ENCODE peak calls at places on chromosomes 12 and 14, in five cellular contexts. X is cardiac fibroblast; C is right atrium auricular region; S is CD8-positive, alpha-beta T cell; N is mucosa of descending colon. D is an unnamed sample.

GRCh38 chr12:45130881-45131281 is 80.0 kb upstream of the DBX2 start:
- DNase-seq in X (peak), C (peak), S (peak), N (peak), D (peak)

GRCh38 chr12:2845280-2845679 is 10.4 kb upstream of the NRIP2 start:
- DNase-seq in N (no peak), X (peak), S (no peak), C (no peak), D (no peak)

GRCh38 chr12:57089259-57090245 is 638 bp downstream of the NAB2 start:
- DNase-seq in N (peak), C (peak), X (peak), S (peak), D (no peak)

GRCh38 chr12:12723147-12723680 is 6.0 kb downstream of the CDKN1B start:
- DNase-seq in X (no peak), C (no peak), S (no peak), N (no peak), D (no peak)

GRCh38 chr14:74858022-74858421 is 17.9 kb downstream of the PROX2 start:
- DNase-seq in N (no peak), S (no peak), X (no peak), C (no peak), D (no peak)

GRCh38 chr12:25384038-25384953 is 133.6 kb upstream of the KRAS start:
- DNase-seq in S (no peak), N (peak), X (no peak), C (no peak), D (no peak)

GRCh38 chr12:129394416-129394815 is 509.4 kb downstream of the TMEM132D start:
- DNase-seq in N (no peak), S (no peak), X (no peak), C (no peak), D (no peak)

GRCh38 chr12:75945581-75945980 is 86.0 kb downstream of the PHLDA1 start:
- DNase-seq in C (no peak), N (no peak), X (no peak), S (no peak), D (no peak)

GRCh38 chr12:10716704-10717315 is 6.3 kb downstream of the YBX3 start:
- DNase-seq in X (peak), N (peak), S (no peak), C (peak), D (no peak)

GRCh38 chr14:39218171-39218769 is 15.4 kb upstream of the MIA2 start:
- DNase-seq in X (peak), N (no peak), C (no peak), S (no peak), D (no peak)

GRCh38 chr12:57240069-57240921 is 10.7 kb downstream of the STAC3 start:
- DNase-seq in N (peak), S (peak), C (no peak), X (peak), D (no peak)

GRCh38 chr12:81354327-81354932 is 276.6 kb downstream of the ACSS3 start:
- DNase-seq in C (no peak), N (no peak), S (no peak), X (no peak), D (no peak)

GRCh38 chr12:110750784-110751461 is 8.2 kb upstream of the PPP1CC start:
- DNase-seq in C (no peak), X (no peak), S (no peak), N (no peak), D (no peak)

GRCh38 chr12:92146865-92147264 is 1.2 kb upstream of the BTG1 start:
- DNase-seq in C (no peak), S (no peak), X (no peak), N (no peak), D (no peak)

GRCh38 chr12:122062832-122063690 is 15.5 kb upstream of the MLXIP start:
- DNase-seq in S (no peak), C (no peak), N (peak), X (peak), D (no peak)

DNA sequence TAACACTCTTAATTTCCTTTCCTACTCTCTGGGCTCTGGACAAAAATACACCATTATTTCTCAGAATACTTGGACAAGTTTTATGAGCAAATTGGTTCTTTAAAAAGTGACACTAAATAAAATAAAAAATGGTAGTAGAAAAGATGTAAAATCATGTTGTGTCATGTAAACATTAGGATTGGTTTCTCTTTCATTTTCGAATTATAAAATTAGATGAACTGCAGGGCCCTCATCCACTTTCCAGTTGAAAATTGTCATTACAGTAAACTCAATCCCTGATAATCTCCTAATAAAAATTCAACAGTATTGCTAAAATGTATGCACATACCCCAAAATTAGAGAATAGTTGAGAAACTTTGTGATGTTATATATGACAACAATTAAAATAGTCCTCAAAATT is 61.3 kb upstream of the C12orf71 start:
- DNase-seq in S (no peak), C (no peak), X (no peak), N (no peak), D (no peak)
- H3K4me3 ChIP-seq in S (no peak), C (no peak), X (no peak), N (no peak), D (no peak)

DNA sequence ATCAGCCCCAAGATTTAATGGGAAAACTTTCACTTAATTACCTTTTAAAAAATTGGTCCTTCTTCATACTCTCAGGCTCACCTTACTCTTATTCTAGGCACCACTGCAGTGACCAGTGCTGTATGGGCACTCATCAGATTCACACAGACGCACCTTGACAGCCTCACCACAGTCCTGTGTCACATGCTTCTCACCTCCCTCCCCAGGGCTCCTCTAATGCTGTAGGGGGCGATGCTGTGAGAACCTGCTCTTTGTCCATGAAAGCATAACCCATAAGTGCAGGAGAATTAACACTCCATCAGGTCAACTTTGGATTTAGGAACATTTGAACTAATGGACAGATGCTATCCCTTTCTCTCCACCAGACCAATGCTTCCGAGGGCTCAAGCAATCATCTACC is 13.9 kb upstream of the PPP4R3A start:
- DNase-seq in C (no peak), S (no peak), X (no peak), N (no peak), D (no peak)
- TF ChIP-seq CTCF in C (no peak), S (no peak), X (no peak), N (no peak), D (peak)

DNA sequence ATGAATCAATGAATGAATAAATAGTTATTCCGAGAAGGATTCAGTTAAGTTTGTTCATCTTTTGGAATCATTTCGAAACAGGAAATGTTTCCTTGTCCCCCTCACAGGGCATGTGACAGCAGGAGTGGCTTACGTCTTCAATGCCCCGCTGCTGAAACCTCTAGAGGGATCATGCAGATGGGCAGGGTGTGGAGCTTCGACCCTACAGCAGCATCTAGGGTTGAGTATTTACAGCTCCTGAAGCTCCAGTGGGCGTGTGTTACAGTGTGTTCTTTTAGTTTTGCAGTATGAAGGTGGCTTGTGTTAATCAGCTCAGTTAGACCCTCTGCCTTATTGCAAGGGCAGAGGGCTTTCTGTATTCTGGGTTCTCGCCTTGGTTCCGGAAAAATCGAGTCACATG is 2.6 kb downstream of the NAV3 start:
- DNase-seq in N (no peak), C (no peak), S (no peak), X (no peak), D (no peak)
- H3K4me3 ChIP-seq in N (no peak), C (no peak), S (no peak), X (no peak), D (no peak)

GRCh38 chr12:102824218-102824835 is 92.7 kb downstream of the PAH start:
- DNase-seq in C (no peak), S (no peak), N (peak), X (peak), D (no peak)
- TF ChIP-seq CTCF in C (no peak), S (no peak), N (no peak), X (no peak), D (no peak)

D was measured in GM12864.